ENCODE peak calls at places on chromosome 14, in five cellular contexts. One of them, this sample, is unnamed.

GRCh38 chr14:69316449-69317391 is 56.8 kb downstream of the GALNT16 start:
- DNase-seq in transverse colon: peak; percentile 28
- DNase-seq in NT2/D1: no peak
- DNase-seq in CD8-positive, alpha-beta memory T cell: no peak
- DNase-seq in lower lobe of right lung: peak; percentile 58
- DNase-seq in this sample: no peak

GRCh38 chr14:79638647-79639266 is 572.5 kb downstream of the DIO2 start:
- DNase-seq in transverse colon: no peak
- DNase-seq in NT2/D1: no peak
- DNase-seq in CD8-positive, alpha-beta memory T cell: no peak
- DNase-seq in lower lobe of right lung: no peak
- DNase-seq in this sample: no peak

GRCh38 chr14:75561013-75561432 is 17.4 kb upstream of the FLVCR2 start:
- DNase-seq in transverse colon: peak; percentile 82
- DNase-seq in NT2/D1: peak; percentile 50
- DNase-seq in CD8-positive, alpha-beta memory T cell: peak; percentile 68
- DNase-seq in lower lobe of right lung: peak; percentile 86
- DNase-seq in this sample: no peak

GRCh38 chr14:93713726-93714405 is 74.4 kb downstream of the PRIMA1 start:
- DNase-seq in transverse colon: no peak
- DNase-seq in NT2/D1: no peak
- DNase-seq in CD8-positive, alpha-beta memory T cell: no peak
- DNase-seq in lower lobe of right lung: no peak
- DNase-seq in this sample: no peak

GRCh38 chr14:70359076-70359424 is 433 bp downstream of the COX16 start:
- DNase-seq in transverse colon: no peak
- DNase-seq in NT2/D1: no peak
- DNase-seq in CD8-positive, alpha-beta memory T cell: no peak
- DNase-seq in lower lobe of right lung: no peak
- DNase-seq in this sample: no peak

GRCh38 chr14:82387699-82388098 is 854.0 kb upstream of the SEL1L start:
- DNase-seq in transverse colon: no peak
- DNase-seq in NT2/D1: no peak
- DNase-seq in CD8-positive, alpha-beta memory T cell: no peak
- DNase-seq in lower lobe of right lung: no peak
- DNase-seq in this sample: no peak

GRCh38 chr14:104253901-104254353 is 115.5 kb downstream of the KIF26A start:
- DNase-seq in transverse colon: no peak
- DNase-seq in NT2/D1: no peak
- DNase-seq in CD8-positive, alpha-beta memory T cell: no peak
- DNase-seq in lower lobe of right lung: no peak
- DNase-seq in this sample: no peak

GRCh38 chr14:81509838-81510452 is 23.7 kb downstream of the SEL1L start:
- DNase-seq in transverse colon: no peak
- DNase-seq in NT2/D1: no peak
- DNase-seq in CD8-positive, alpha-beta memory T cell: no peak
- DNase-seq in lower lobe of right lung: no peak
- DNase-seq in this sample: no peak

GRCh38 chr14:64826845-64827244 is 52.9 kb downstream of the SPTB start:
- DNase-seq in transverse colon: no peak
- DNase-seq in NT2/D1: no peak
- DNase-seq in CD8-positive, alpha-beta memory T cell: no peak
- DNase-seq in lower lobe of right lung: no peak
- DNase-seq in this sample: no peak

GRCh38 chr14:91904483-91904882 is 37.1 kb upstream of the TC2N start:
- DNase-seq in transverse colon: no peak
- DNase-seq in NT2/D1: no peak
- DNase-seq in CD8-positive, alpha-beta memory T cell: no peak
- DNase-seq in lower lobe of right lung: no peak
- DNase-seq in this sample: no peak

GRCh38 chr14:20434701-20435453 is 1.1 kb downstream of the KLHL33 start:
- DNase-seq in transverse colon: peak; percentile 18
- DNase-seq in NT2/D1: no peak
- DNase-seq in CD8-positive, alpha-beta memory T cell: no peak
- DNase-seq in lower lobe of right lung: no peak
- DNase-seq in this sample: no peak

GRCh38 chr14:63039800-63040380 is 5.4 kb downstream of the KCNH5 start:
- DNase-seq in transverse colon: no peak
- DNase-seq in NT2/D1: peak; percentile 44
- DNase-seq in CD8-positive, alpha-beta memory T cell: no peak
- DNase-seq in lower lobe of right lung: no peak
- DNase-seq in this sample: no peak

GRCh38 chr14:104979758-104980591 is 1.8 kb upstream of the AHNAK2 start:
- DNase-seq in transverse colon: no peak
- DNase-seq in NT2/D1: no peak
- DNase-seq in CD8-positive, alpha-beta memory T cell: no peak
- DNase-seq in lower lobe of right lung: peak; percentile 74
- DNase-seq in this sample: no peak

GRCh38 chr14:21921453-21921852 is 247.8 kb upstream of the OR4E1 start:
- DNase-seq in transverse colon: no peak
- DNase-seq in NT2/D1: no peak
- DNase-seq in CD8-positive, alpha-beta memory T cell: no peak
- DNase-seq in lower lobe of right lung: no peak
- DNase-seq in this sample: no peak

GRCh38 chr14:93059917-93060545 is 55.7 kb downstream of the ITPK1 start:
- DNase-seq in transverse colon: no peak
- DNase-seq in NT2/D1: no peak
- DNase-seq in CD8-positive, alpha-beta memory T cell: no peak
- DNase-seq in lower lobe of right lung: no peak
- DNase-seq in this sample: no peak

GRCh38 chr14:69355155-69355954 is 42.7 kb downstream of the ERH start:
- DNase-seq in transverse colon: no peak
- DNase-seq in NT2/D1: no peak
- DNase-seq in CD8-positive, alpha-beta memory T cell: no peak
- DNase-seq in lower lobe of right lung: no peak
- DNase-seq in this sample: no peak

GRCh38 chr14:45678163-45678562 is 425.2 kb upstream of the MIS18BP1 start:
- DNase-seq in transverse colon: no peak
- DNase-seq in NT2/D1: no peak
- DNase-seq in CD8-positive, alpha-beta memory T cell: no peak
- DNase-seq in lower lobe of right lung: no peak
- DNase-seq in this sample: no peak

GRCh38 chr14:51081209-51081608 is 13.7 kb downstream of the TRIM9 start:
- DNase-seq in transverse colon: no peak
- DNase-seq in NT2/D1: no peak
- DNase-seq in CD8-positive, alpha-beta memory T cell: no peak
- DNase-seq in lower lobe of right lung: no peak
- DNase-seq in this sample: no peak

GRCh38 chr14:75222208-75222701 is 45.8 kb upstream of the TMED10 start:
- DNase-seq in transverse colon: no peak
- DNase-seq in NT2/D1: no peak
- DNase-seq in CD8-positive, alpha-beta memory T cell: no peak
- DNase-seq in lower lobe of right lung: peak; percentile 73
- DNase-seq in this sample: no peak

GRCh38 chr14:44463386-44464004 is 43.6 kb downstream of the FSCB start:
- DNase-seq in transverse colon: no peak
- DNase-seq in NT2/D1: no peak
- DNase-seq in CD8-positive, alpha-beta memory T cell: no peak
- DNase-seq in lower lobe of right lung: no peak
- DNase-seq in this sample: no peak

GRCh38 chr14:31543969-31544799 is 17.0 kb upstream of the NUBPL start:
- DNase-seq in transverse colon: no peak
- DNase-seq in NT2/D1: no peak
- DNase-seq in CD8-positive, alpha-beta memory T cell: no peak
- DNase-seq in lower lobe of right lung: no peak
- DNase-seq in this sample: no peak

GRCh38 chr14:62301911-62302310 is 539.7 kb downstream of the SNAPC1 start:
- DNase-seq in transverse colon: no peak
- DNase-seq in NT2/D1: no peak
- DNase-seq in CD8-positive, alpha-beta memory T cell: no peak
- DNase-seq in lower lobe of right lung: no peak
- DNase-seq in this sample: no peak

GRCh38 chr14:38716871-38717270 is 386.2 kb downstream of the SEC23A start:
- DNase-seq in transverse colon: no peak
- DNase-seq in NT2/D1: no peak
- DNase-seq in CD8-positive, alpha-beta memory T cell: no peak
- DNase-seq in lower lobe of right lung: no peak
- DNase-seq in this sample: no peak

GRCh38 chr14:99224116-99224910 is 47.7 kb downstream of the BCL11B start:
- DNase-seq in transverse colon: no peak
- DNase-seq in NT2/D1: no peak
- DNase-seq in CD8-positive, alpha-beta memory T cell: no peak
- DNase-seq in lower lobe of right lung: no peak
- DNase-seq in this sample: no peak

GRCh38 chr14:99224948-99225347 is 47.0 kb downstream of the BCL11B start:
- DNase-seq in transverse colon: no peak
- DNase-seq in NT2/D1: no peak
- DNase-seq in CD8-positive, alpha-beta memory T cell: no peak
- DNase-seq in lower lobe of right lung: no peak
- DNase-seq in this sample: no peak

GRCh38 chr14:99217556-99217955 is 54.4 kb downstream of the BCL11B start:
- DNase-seq in transverse colon: no peak
- DNase-seq in NT2/D1: no peak
- DNase-seq in CD8-positive, alpha-beta memory T cell: peak; percentile 41
- DNase-seq in lower lobe of right lung: no peak
- DNase-seq in this sample: no peak

GRCh38 chr14:99225804-99226203 is 46.2 kb downstream of the BCL11B start:
- DNase-seq in transverse colon: no peak
- DNase-seq in NT2/D1: no peak
- DNase-seq in CD8-positive, alpha-beta memory T cell: no peak
- DNase-seq in lower lobe of right lung: no peak
- DNase-seq in this sample: no peak

DNA sequence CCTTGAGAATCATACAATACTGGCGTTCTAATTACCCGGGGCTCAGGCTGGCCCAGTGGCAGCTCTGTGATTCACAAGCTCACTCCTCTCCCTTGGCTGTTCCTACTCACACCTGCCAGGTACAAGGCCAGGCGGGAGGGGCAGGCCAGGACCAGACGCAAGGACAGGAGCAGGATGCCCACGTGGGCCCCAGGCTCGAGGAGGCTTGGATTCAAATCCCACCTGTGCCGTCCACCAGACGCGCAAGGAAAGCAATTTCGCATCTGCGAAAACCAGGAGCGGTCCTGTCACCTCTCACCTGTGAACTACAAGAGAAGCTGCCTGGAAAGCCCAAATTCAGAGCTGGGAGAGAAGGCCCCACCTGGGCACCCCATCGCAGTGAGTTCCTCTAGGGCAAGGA is 50.6 kb downstream of the BCL11B start:
- DNase-seq in transverse colon: no peak
- DNase-seq in NT2/D1: no peak
- DNase-seq in CD8-positive, alpha-beta memory T cell: no peak
- DNase-seq in lower lobe of right lung: no peak
- DNase-seq in this sample: no peak
- H3K4me1 ChIP-seq in transverse colon: no peaks in the 10 kb centered on the region
- H3K4me1 ChIP-seq in NT2/D1: peaks cover 3% of the 10 kb centered on the region
- H3K4me1 ChIP-seq in CD8-positive, alpha-beta memory T cell: peaks cover 93% of the 10 kb centered on the region
- H3K4me1 ChIP-seq in lower lobe of right lung: no peaks in the 10 kb centered on the region
- H3K4me1 ChIP-seq in this sample: peaks cover 94% of the 10 kb centered on the region

GRCh38 chr14:101582294-101582693 is 21.0 kb downstream of the DIO3 start:
- DNase-seq in transverse colon: no peak
- DNase-seq in NT2/D1: no peak
- DNase-seq in CD8-positive, alpha-beta memory T cell: peak; percentile 16
- DNase-seq in lower lobe of right lung: no peak
- DNase-seq in this sample: no peak

GRCh38 chr14:101585211-101585610 is 23.9 kb downstream of the DIO3 start:
- DNase-seq in transverse colon: no peak
- DNase-seq in NT2/D1: no peak
- DNase-seq in CD8-positive, alpha-beta memory T cell: no peak
- DNase-seq in lower lobe of right lung: no peak
- DNase-seq in this sample: no peak

GRCh38 chr14:101583006-101583708 is 21.9 kb downstream of the DIO3 start:
- DNase-seq in transverse colon: no peak
- DNase-seq in NT2/D1: no peak
- DNase-seq in CD8-positive, alpha-beta memory T cell: peak; percentile 26
- DNase-seq in lower lobe of right lung: no peak
- DNase-seq in this sample: no peak

GRCh38 chr14:101583709-101584048 is 22.4 kb downstream of the DIO3 start:
- DNase-seq in transverse colon: no peak
- DNase-seq in NT2/D1: no peak
- DNase-seq in CD8-positive, alpha-beta memory T cell: peak; percentile 19
- DNase-seq in lower lobe of right lung: no peak
- DNase-seq in this sample: no peak

GRCh38 chr14:101584049-101584859 is 23.0 kb downstream of the DIO3 start:
- DNase-seq in transverse colon: no peak
- DNase-seq in NT2/D1: no peak
- DNase-seq in CD8-positive, alpha-beta memory T cell: peak; percentile 47
- DNase-seq in lower lobe of right lung: no peak
- DNase-seq in this sample: peak; percentile 26
- H3K4me3 ChIP-seq in transverse colon: no peak overlapping the region
- H3K4me3 ChIP-seq in NT2/D1: no peak overlapping the region
- H3K4me3 ChIP-seq in CD8-positive, alpha-beta memory T cell: no peak overlapping the region
- H3K4me3 ChIP-seq in lower lobe of right lung: no peak overlapping the region
- H3K4me3 ChIP-seq in this sample: no peak overlapping the region

DNA sequence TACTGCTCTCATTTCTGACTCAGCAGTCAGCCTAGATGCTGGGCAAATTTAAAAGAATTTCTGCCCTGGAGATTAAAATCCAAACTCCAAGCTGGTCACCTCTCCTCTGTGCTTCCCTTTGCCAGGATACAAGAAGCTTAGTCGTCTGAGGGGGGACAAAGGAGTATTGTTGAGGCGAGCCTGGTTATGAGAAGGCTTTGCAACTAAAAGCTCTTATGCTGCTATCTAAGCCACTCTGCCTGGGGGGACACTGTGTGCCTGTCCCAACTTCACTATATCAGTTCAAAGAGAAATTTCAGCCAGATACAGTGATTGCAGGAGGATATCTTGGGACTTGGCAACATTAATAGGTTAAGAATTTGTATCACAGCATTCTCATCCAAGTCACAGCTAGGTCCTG is 10.8 kb upstream of the PLEKHH1 start:
- DNase-seq in transverse colon: no peak
- DNase-seq in NT2/D1: no peak
- DNase-seq in CD8-positive, alpha-beta memory T cell: no peak
- DNase-seq in lower lobe of right lung: no peak
- DNase-seq in this sample: no peak
- H3K27me3 ChIP-seq in transverse colon: peaks cover 11% of the 10 kb centered on the region
- H3K27me3 ChIP-seq in NT2/D1: peaks cover 18% of the 10 kb centered on the region
- H3K27me3 ChIP-seq in CD8-positive, alpha-beta memory T cell: no peaks in the 10 kb centered on the region
- H3K27me3 ChIP-seq in lower lobe of right lung: peaks cover 17% of the 10 kb centered on the region
- H3K27me3 ChIP-seq in this sample: peaks cover 34% of the 10 kb centered on the region

DNA sequence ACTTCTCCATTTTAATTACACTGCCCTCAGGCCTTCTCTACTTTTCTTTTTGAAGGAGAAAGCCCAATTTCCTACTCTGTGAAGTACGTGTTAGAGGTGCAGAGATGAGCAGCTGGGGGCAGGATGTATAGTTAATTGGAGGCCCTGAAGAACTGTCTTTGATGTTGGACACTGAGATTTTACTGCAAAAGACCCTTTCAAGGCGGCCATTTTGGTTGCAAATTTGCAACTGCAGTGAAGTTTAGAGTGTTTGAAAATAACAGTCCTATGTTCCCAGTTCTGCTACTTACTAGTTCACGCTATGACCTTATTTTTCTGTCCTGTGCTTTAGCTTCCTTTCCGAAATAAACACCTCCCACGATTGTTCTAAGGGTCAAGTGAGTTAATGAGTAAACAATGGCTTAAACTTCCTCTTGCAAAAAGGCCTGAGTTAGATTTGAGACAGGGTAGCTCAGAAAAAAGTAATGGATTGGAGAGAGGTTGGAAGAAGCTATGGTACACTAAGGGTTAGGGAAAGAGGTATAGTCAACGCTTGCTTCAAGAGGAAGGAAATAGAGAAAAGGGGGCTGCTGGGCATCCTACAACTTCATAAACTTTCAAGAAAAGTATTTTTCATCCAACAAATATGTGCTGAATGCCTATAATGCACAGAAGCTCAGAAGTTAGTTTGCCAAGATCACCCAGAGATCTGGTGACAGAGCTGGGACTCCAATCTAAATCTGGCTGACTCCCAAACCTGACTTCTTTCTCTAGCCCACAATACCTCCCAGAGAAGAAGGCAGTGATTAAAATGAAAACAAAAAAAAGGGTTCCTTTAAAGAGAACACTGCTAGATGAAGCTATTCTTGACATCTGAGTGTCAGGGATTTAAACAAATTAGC is 26.4 kb upstream of the DICER1 start:
- DNase-seq in transverse colon: no peak
- DNase-seq in NT2/D1: no peak
- DNase-seq in CD8-positive, alpha-beta memory T cell: no peak
- DNase-seq in lower lobe of right lung: no peak
- DNase-seq in this sample: no peak
- H3K4me1 ChIP-seq in transverse colon: peaks cover 10% of the 10 kb centered on the region
- H3K4me1 ChIP-seq in NT2/D1: no peaks in the 10 kb centered on the region
- H3K4me1 ChIP-seq in CD8-positive, alpha-beta memory T cell: no peaks in the 10 kb centered on the region
- H3K4me1 ChIP-seq in lower lobe of right lung: peaks cover 54% of the 10 kb centered on the region
- H3K4me1 ChIP-seq in this sample: no peaks in the 10 kb centered on the region